ENCODE peak calls at places on chromosomes 7 and 10, in four cellular contexts. I is CD8-positive, alpha-beta T cell; V is astrocyte of the spinal cord; Z is fibroblast of mammary gland. L is an unnamed sample.

GRCh38 chr7:1887251-1887650 is 217.2 kb downstream of the ELFN1 start:
- DNase-seq in I (no peak), V (no peak), Z (no peak), L (no peak)

GRCh38 chr7:140659727-140660396 is 12.9 kb upstream of the ADCK2 start:
- DNase-seq in I (no peak), V (no peak), Z (peak), L (no peak)

GRCh38 chr7:42534441-42534840 is 297.4 kb upstream of the GLI3 start:
- DNase-seq in I (no peak), V (no peak), Z (no peak), L (no peak)

GRCh38 chr10:74179124-74179710 is 28.2 kb downstream of the ADK start:
- DNase-seq in I (no peak), V (no peak), Z (no peak), L (no peak)

GRCh38 chr7:155497149-155497901 is 39.4 kb downstream of the EN2 start:
- DNase-seq in I (no peak), V (no peak), Z (no peak), L (no peak)

GRCh38 chr10:126050301-126050700 is 153.9 kb downstream of the FANK1 start:
- DNase-seq in I (no peak), V (no peak), Z (no peak), L (no peak)

GRCh38 chr10:104246981-104247380 is 7.7 kb upstream of the GSTO1 start:
- DNase-seq in I (no peak), V (peak), Z (peak), L (no peak)

GRCh38 chr7:111873963-111874693 is 311.8 kb upstream of the IMMP2L start:
- DNase-seq in I (no peak), V (no peak), Z (peak), L (no peak)

GRCh38 chr7:69189406-69189805 is 408.9 kb upstream of the AUTS2 start:
- DNase-seq in I (no peak), V (no peak), Z (no peak), L (no peak)

GRCh38 chr10:24651923-24652322 is 71.8 kb downstream of the ARHGAP21 start:
- DNase-seq in I (no peak), V (no peak), Z (no peak), L (no peak)

GRCh38 chr10:72276421-72277339 is 3.0 kb downstream of the DDIT4 start:
- DNase-seq in I (no peak), V (peak), Z (peak), L (no peak)

GRCh38 chr7:24432677-24433076 is 140.6 kb upstream of the PALS2 start:
- DNase-seq in I (no peak), V (no peak), Z (no peak), L (no peak)

GRCh38 chr7:55280031-55280454 is 85.1 kb upstream of the LANCL2 start:
- DNase-seq in I (peak), V (peak), Z (peak), L (peak)

GRCh38 chr10:16909961-16910794 is 93.0 kb upstream of the RSU1 start:
- DNase-seq in I (no peak), V (no peak), Z (peak), L (no peak)

GRCh38 chr10:61822781-61823230 is 78.7 kb upstream of the ARID5B start:
- DNase-seq in I (no peak), V (peak), Z (peak), L (no peak)

GRCh38 chr7:24851791-24852190 is 94.5 kb upstream of the GSDME start:
- DNase-seq in I (no peak), V (peak), Z (peak), L (no peak)

GRCh38 chr7:15236958-15237357 is 324.9 kb downstream of the AGMO start:
- DNase-seq in I (no peak), V (no peak), Z (no peak), L (no peak)

GRCh38 chr10:124290095-124290795 is 128.5 kb downstream of the OAT start:
- DNase-seq in I (no peak), V (peak), Z (peak), L (peak)

GRCh38 chr10:117626228-117626627 is 83.7 kb downstream of the EMX2 start:
- DNase-seq in I (no peak), V (no peak), Z (no peak), L (no peak)

GRCh38 chr10:81978238-81978637 is 103.2 kb downstream of the NRG3 start:
- DNase-seq in I (no peak), V (peak), Z (peak), L (peak)

GRCh38 chr7:130933919-130934318 is 199.9 kb upstream of the KLF14 start:
- DNase-seq in I (no peak), V (no peak), Z (no peak), L (no peak)

GRCh38 chr7:80581472-80581871 is 57.0 kb upstream of the CD36 start:
- DNase-seq in I (no peak), V (no peak), Z (peak), L (no peak)

GRCh38 chr7:105245398-105246099 is 143.2 kb downstream of the SRPK2 start:
- DNase-seq in I (no peak), V (no peak), Z (no peak), L (peak)

GRCh38 chr7:74587435-74588126 is 69.9 kb upstream of the GTF2I start:
- DNase-seq in I (no peak), V (peak), Z (peak), L (no peak)

GRCh38 chr7:54426406-54426805 is 115.8 kb upstream of the VSTM2A start:
- DNase-seq in I (no peak), V (no peak), Z (no peak), L (peak)

GRCh38 chr7:69450436-69450835 is 147.8 kb upstream of the AUTS2 start:
- DNase-seq in I (no peak), V (no peak), Z (no peak), L (no peak)

L was measured in NAMALWA.